ENCODE peak calls at places on chromosomes 4 and X, in eight cellular contexts. W, E, F, V, J, L, H and C are unnamed samples.

GRCh38 chr4:128524311-128524710 is 236.7 kb upstream of the PGRMC2 start:
- DNase-seq in J (no peak), W (no peak), E (no peak), L (peak), H (no peak), V (no peak), F (no peak), C (no peak)

GRCh38 chr4:186685744-186686143 is 37.9 kb downstream of the FAT1 start:
- DNase-seq in J (no peak), W (no peak), E (no peak), F (no peak), H (no peak), L (peak), V (no peak), C (no peak)

GRCh38 chr4:25113915-25114904 is 46.0 kb downstream of the SEPSECS start:
- DNase-seq in F (no peak), E (no peak), W (no peak), V (no peak), L (peak), J (no peak), H (no peak), C (no peak)

GRCh38 chrX:43693602-43694406 is 37.7 kb downstream of the MAOA start:
- DNase-seq in H (no peak), F (no peak), V (no peak), J (no peak), E (no peak), W (peak), L (peak), C (no peak)

GRCh38 chrX:131405497-131405896 is 116.4 kb upstream of the IGSF1 start:
- DNase-seq in H (no peak), L (no peak), W (no peak), J (no peak), E (no peak), V (no peak), F (no peak), C (peak)

GRCh38 chrX:129980043-129980442 is 2.4 kb upstream of the BCORL1 start:
- DNase-seq in V (peak), H (peak), J (peak), L (no peak), F (peak), E (no peak), W (peak), C (no peak)

GRCh38 chrX:103730746-103731508 is 20.2 kb downstream of the TMEM31 start:
- DNase-seq in W (no peak), E (no peak), H (no peak), V (peak), L (peak), F (no peak), J (no peak), C (no peak)

GRCh38 chr4:148452970-148453369 is 10.8 kb upstream of the NR3C2 start:
- DNase-seq in F (no peak), V (no peak), E (no peak), H (no peak), L (no peak), W (no peak), J (no peak), C (no peak)

GRCh38 chr4:93359609-93360008 is 468.9 kb upstream of the ATOH1 start:
- DNase-seq in J (no peak), E (no peak), L (no peak), H (no peak), F (no peak), V (no peak), W (no peak), C (no peak)

GRCh38 chr4:2290974-2291704 is 29.2 kb upstream of the MXD4 start:
- DNase-seq in H (peak), L (no peak), W (no peak), J (peak), E (no peak), F (peak), V (no peak), C (peak)

GRCh38 chr4:7390906-7391636 is 43.7 kb downstream of the PSAPL1 start:
- DNase-seq in V (no peak), L (no peak), H (no peak), E (no peak), W (no peak), F (no peak), J (no peak), C (no peak)

GRCh38 chrX:71215335-71215912 is 7.6 kb upstream of the GJB1 start:
- DNase-seq in W (no peak), L (no peak), H (no peak), F (no peak), E (no peak), J (no peak), V (no peak), C (no peak)

GRCh38 chr4:21012851-21013331 is 312.6 kb downstream of the PACRGL start:
- DNase-seq in J (no peak), H (no peak), E (no peak), F (no peak), W (no peak), L (no peak), V (no peak), C (no peak)

GRCh38 chr4:73776363-73776762 is 36.0 kb downstream of the CXCL8 start:
- DNase-seq in W (no peak), H (no peak), L (peak), V (peak), F (no peak), E (no peak), J (no peak), C (no peak)

GRCh38 chrX:137212078-137212632 is 178.4 kb upstream of the GPR101 start:
- DNase-seq in J (no peak), E (no peak), V (no peak), F (no peak), H (no peak), L (no peak), W (no peak), C (no peak)

GRCh38 chrX:70022608-70023007 is 27.1 kb downstream of the AWAT2 start:
- DNase-seq in W (no peak), J (no peak), L (no peak), V (no peak), H (no peak), E (no peak), F (no peak), C (no peak)

GRCh38 chr4:101155859-101156430 is 191.4 kb downstream of the PPP3CA start:
- DNase-seq in E (no peak), H (no peak), W (no peak), L (no peak), F (no peak), J (no peak), V (no peak), C (no peak)